ENCODE peak calls at places on chromosomes 2 and 18, in four cellular contexts. Q is GM12878, B is A549, F is K562. M is an unnamed sample.

GRCh38 chr2:153222231-153223165 is 256.1 kb downstream of the RPRM start:
- DNase-seq in B (no peak), Q (no peak), F (no peak), M (peak)

GRCh38 chr18:6878881-6879280 is 149.4 kb downstream of the ARHGAP28 start:
- DNase-seq in F (no peak), Q (no peak), B (no peak), M (peak)

GRCh38 chr2:120349125-120349921 is 3.4 kb downstream of the INHBB start:
- DNase-seq in F (no peak), Q (no peak), B (no peak), M (no peak)

GRCh38 chr2:69566669-69567068 is 76.9 kb downstream of the AAK1 start:
- DNase-seq in B (no peak), Q (no peak), F (no peak), M (no peak)

GRCh38 chr2:240421396-240421795 is 14.1 kb upstream of the GPC1 start:
- DNase-seq in B (no peak), Q (no peak), F (no peak), M (no peak)

GRCh38 chr2:2057125-2057721 is 273.9 kb downstream of the MYT1L start:
- DNase-seq in Q (no peak), F (peak), B (peak), M (no peak)

GRCh38 chr2:200810252-200810650 is 1.5 kb upstream of the BZW1 start:
- DNase-seq in F (no peak), Q (no peak), B (peak), M (no peak)

GRCh38 chr18:58619554-58619915 is 9.4 kb downstream of the ALPK2 start:
- DNase-seq in F (no peak), B (no peak), Q (no peak), M (no peak)

GRCh38 chr2:101803128-101803527 is 105.6 kb downstream of the MAP4K4 start:
- DNase-seq in B (peak), F (no peak), Q (no peak), M (no peak)

GRCh38 chr18:6873352-6873751 is 143.8 kb downstream of the ARHGAP28 start:
- DNase-seq in B (no peak), Q (no peak), F (no peak), M (no peak)

GRCh38 chr18:79952996-79953559 is 1.6 kb upstream of the SLC66A2 start:
- DNase-seq in Q (no peak), F (no peak), B (no peak), M (no peak)
- TF ChIP-seq EP300 in Q (no peak), F (no peak), B (no peak), M (no peak)

GRCh38 chr2:64359176-64359891 is 94.6 kb upstream of the LGALSL start:
- DNase-seq in Q (no peak), B (no peak), F (no peak), M (no peak)
- TF ChIP-seq RCOR1 in Q (no peak), B (no peak), F (no peak), M (no peak)

GRCh38 chr18:74611791-74612190 is 14.1 kb downstream of the ZNF407 start:
- DNase-seq in F (no peak), Q (no peak), B (no peak), M (no peak)

GRCh38 chr18:74616494-74616893 is 18.8 kb downstream of the ZNF407 start:
- DNase-seq in Q (no peak), F (no peak), B (no peak), M (no peak)

GRCh38 chr18:74610216-74610615 is 12.5 kb downstream of the ZNF407 start:
- DNase-seq in B (no peak), F (no peak), Q (peak), M (no peak)

GRCh38 chr18:74609535-74609934 is 11.9 kb downstream of the ZNF407 start:
- DNase-seq in F (no peak), Q (no peak), B (no peak), M (no peak)

GRCh38 chr18:74613390-74613789 is 15.7 kb downstream of the ZNF407 start:
- DNase-seq in B (no peak), Q (no peak), F (no peak), M (no peak)
- TF ChIP-seq EP300 in B (no peak), Q (no peak), F (no peak), M (no peak)

GRCh38 chr2:149449017-149449416 is 118.6 kb downstream of the LYPD6 start:
- DNase-seq in B (no peak), F (no peak), Q (no peak), M (no peak)
- TF ChIP-seq RCOR1 in B (no peak), F (no peak), Q (no peak), M (no peak)

DNA sequence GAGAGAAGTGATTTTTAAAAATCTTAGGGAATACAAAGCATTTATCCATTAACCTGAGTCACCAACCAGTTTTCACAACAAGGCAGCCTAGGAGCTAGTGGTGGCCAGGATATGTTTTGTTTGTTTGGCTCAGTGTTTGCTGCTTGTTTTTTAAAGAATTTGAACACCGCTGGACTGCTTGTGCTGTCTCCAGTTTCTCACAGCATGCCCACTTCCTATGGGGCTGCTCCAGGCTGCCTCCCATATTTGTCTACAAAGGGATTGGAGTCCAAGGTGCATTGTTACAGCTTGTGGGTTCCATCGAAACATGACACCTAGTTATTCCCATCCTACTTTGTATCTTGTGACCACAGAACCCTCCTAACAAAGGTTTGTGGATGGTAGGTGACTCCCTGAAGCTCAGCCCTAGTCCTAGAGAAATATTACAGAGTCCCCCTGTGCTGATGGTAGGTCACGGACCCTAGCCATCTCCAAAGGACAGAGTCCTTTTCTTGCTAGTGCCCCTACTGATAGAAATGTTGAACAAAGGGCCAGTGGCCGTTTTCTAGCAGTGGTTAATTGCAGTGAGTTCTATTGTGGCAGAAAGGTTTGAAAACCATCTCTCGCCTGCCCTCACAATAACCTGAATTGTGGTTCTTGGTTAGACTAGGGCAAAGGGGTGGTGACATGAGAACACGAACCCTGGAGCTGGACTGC is 23.2 kb downstream of the GPR39 start:
- DNase-seq in B (peak), Q (no peak), F (no peak), M (no peak)
- TF ChIP-seq EP300 in B (no peak), Q (no peak), F (no peak), M (no peak)

DNA sequence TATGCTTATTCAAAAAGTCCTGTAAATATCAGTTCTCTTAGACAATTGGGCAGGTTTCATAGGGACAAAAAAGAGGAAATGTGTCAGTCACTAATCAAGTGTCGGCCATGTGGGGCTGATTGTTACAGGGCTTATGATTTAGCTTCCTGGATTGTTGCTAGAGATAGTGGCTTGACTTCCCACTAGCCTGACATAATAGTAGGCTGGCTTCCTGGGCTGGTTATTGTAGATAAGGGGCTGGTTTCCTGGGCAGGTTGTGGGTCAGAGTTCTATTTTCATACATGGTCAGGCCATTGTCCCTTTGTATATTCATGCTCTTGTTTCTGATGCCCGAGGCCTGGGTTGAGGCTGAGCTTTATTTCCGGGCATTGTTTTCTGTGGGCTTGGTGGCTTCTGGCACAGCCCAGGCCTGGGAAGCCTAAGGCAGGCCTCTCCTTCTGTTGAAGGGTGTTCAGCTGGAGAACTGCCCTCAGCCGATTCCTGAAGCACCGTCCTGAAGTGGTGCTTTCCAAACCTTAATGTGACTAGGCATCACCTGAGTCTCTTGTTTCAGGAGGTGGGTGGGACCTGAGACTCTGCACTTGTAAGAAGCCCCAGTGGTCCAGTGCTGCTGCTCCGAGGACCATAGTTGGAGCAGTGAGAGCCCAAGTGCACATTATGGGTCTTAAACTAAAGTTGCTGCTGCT is 37.0 kb downstream of the CD8B2 start:
- DNase-seq in B (no peak), F (no peak), Q (no peak), M (no peak)
- TF ChIP-seq RCOR1 in B (no peak), F (no peak), Q (no peak), M (no peak)

GRCh38 chr2:229270551-229271410 is at the start of gene PID1:
- DNase-seq in Q (no peak), F (no peak), B (peak), M (peak)

GRCh38 chr2:229269986-229270385 is 1.1 kb downstream of the PID1 start:
- DNase-seq in B (no peak), Q (no peak), F (no peak), M (no peak)

GRCh38 chr2:229273384-229274338 is 2.6 kb upstream of the PID1 start:
- DNase-seq in B (peak), Q (peak), F (peak), M (peak)

DNA sequence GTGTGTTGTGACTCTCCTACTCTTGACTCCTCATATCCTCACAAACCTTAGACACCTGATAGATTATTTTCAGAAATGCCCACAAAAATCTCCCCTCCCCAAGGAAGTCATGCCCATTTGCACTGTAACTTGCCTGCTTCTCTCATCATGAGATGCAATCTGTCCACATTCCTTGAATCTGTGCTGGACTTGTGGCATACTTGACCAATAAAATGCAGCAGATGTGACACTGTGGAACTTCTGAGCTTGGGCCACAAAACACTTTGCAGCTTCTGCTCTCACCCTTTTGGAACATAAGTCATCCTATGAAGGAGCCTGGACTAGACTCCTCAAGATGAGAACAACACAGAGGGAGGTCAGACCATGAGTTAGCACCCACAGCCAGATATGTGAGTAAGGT is 4.4 kb upstream of the PID1 start:
- DNase-seq in B (no peak), F (no peak), Q (no peak), M (no peak)
- TF ChIP-seq EP300 in B (no peak), F (no peak), Q (no peak), M (no peak)

M was measured in SK-N-SH.